ENCODE peak calls at places on chromosomes 5 and 9, in four cellular contexts. One of them, this sample, is unnamed.

GRCh38 chr9:880725-881124 is 39.2 kb downstream of the DMRT1 start:
- DNase-seq in ecto neural progenitor cell: no peak
- DNase-seq in lower leg skin: no peak
- DNase-seq in heart right ventricle: no peak
- DNase-seq in this sample: no peak

GRCh38 chr5:134550271-134551214 is 25.1 kb downstream of the JADE2 start:
- DNase-seq in heart right ventricle: no peak
- DNase-seq in ecto neural progenitor cell: no peak
- DNase-seq in lower leg skin: no peak
- DNase-seq in this sample: no peak

GRCh38 chr5:59348189-59348588 is 545.3 kb downstream of the PDE4D start:
- DNase-seq in lower leg skin: no peak
- DNase-seq in heart right ventricle: no peak
- DNase-seq in ecto neural progenitor cell: no peak
- DNase-seq in this sample: no peak

GRCh38 chr5:33074548-33074947 is 363.4 kb downstream of the NPR3 start:
- DNase-seq in heart right ventricle: no peak
- DNase-seq in lower leg skin: no peak
- DNase-seq in ecto neural progenitor cell: no peak
- DNase-seq in this sample: no peak

GRCh38 chr5:159106569-159107282 is 7.0 kb upstream of the EBF1 start:
- DNase-seq in heart right ventricle: peak
- DNase-seq in lower leg skin: peak
- DNase-seq in ecto neural progenitor cell: peak
- DNase-seq in this sample: peak

GRCh38 chr5:64838803-64839202 is 70.1 kb downstream of the CWC27 start:
- DNase-seq in ecto neural progenitor cell: no peak
- DNase-seq in heart right ventricle: no peak
- DNase-seq in lower leg skin: no peak
- DNase-seq in this sample: no peak

GRCh38 chr5:148970228-148970627 is 92.6 kb downstream of the SH3TC2 start:
- DNase-seq in ecto neural progenitor cell: no peak
- DNase-seq in lower leg skin: peak
- DNase-seq in heart right ventricle: no peak
- DNase-seq in this sample: peak

GRCh38 chr5:124746252-124746915 is at the start of gene ZNF608:
- DNase-seq in heart right ventricle: no peak
- DNase-seq in lower leg skin: no peak
- DNase-seq in ecto neural progenitor cell: peak
- DNase-seq in this sample: peak

GRCh38 chr5:137146402-137146889 is 352.7 kb downstream of the SPOCK1 start:
- DNase-seq in ecto neural progenitor cell: no peak
- DNase-seq in lower leg skin: peak
- DNase-seq in heart right ventricle: no peak
- DNase-seq in this sample: peak

GRCh38 chr9:16787724-16788123 is 82.7 kb downstream of the BNC2 start:
- DNase-seq in ecto neural progenitor cell: no peak
- DNase-seq in lower leg skin: no peak
- DNase-seq in heart right ventricle: no peak
- DNase-seq in this sample: no peak

GRCh38 chr5:31824886-31825774 is 186.2 kb downstream of the PDZD2 start:
- DNase-seq in ecto neural progenitor cell: peak
- DNase-seq in lower leg skin: peak
- DNase-seq in heart right ventricle: no peak
- DNase-seq in this sample: peak

GRCh38 chr9:113872485-113873143 is 3.5 kb upstream of the ZNF618 start:
- DNase-seq in ecto neural progenitor cell: no peak
- DNase-seq in lower leg skin: no peak
- DNase-seq in heart right ventricle: no peak
- DNase-seq in this sample: no peak

GRCh38 chr5:135313405-135313804 is 85.6 kb downstream of the MACROH2A1 start:
- DNase-seq in ecto neural progenitor cell: peak
- DNase-seq in lower leg skin: no peak
- DNase-seq in heart right ventricle: no peak
- DNase-seq in this sample: no peak

GRCh38 chr5:66821626-66822429 is 225.6 kb downstream of the MAST4 start:
- DNase-seq in ecto neural progenitor cell: no peak
- DNase-seq in lower leg skin: no peak
- DNase-seq in heart right ventricle: no peak
- DNase-seq in this sample: no peak

GRCh38 chr5:66814146-66814991 is 218.2 kb downstream of the MAST4 start:
- DNase-seq in ecto neural progenitor cell: no peak
- DNase-seq in lower leg skin: no peak
- DNase-seq in heart right ventricle: no peak
- DNase-seq in this sample: no peak

GRCh38 chr9:9901624-9902023 is 711.2 kb downstream of the PTPRD start:
- DNase-seq in lower leg skin: no peak
- DNase-seq in heart right ventricle: no peak
- DNase-seq in ecto neural progenitor cell: no peak
- DNase-seq in this sample: no peak

GRCh38 chr9:134396825-134397224 is 70.6 kb downstream of the RXRA start:
- DNase-seq in lower leg skin: no peak
- DNase-seq in ecto neural progenitor cell: no peak
- DNase-seq in heart right ventricle: no peak
- DNase-seq in this sample: no peak

GRCh38 chr5:181024245-181025029 is 15.6 kb upstream of the BTNL9 start:
- DNase-seq in ecto neural progenitor cell: no peak
- DNase-seq in lower leg skin: no peak
- DNase-seq in heart right ventricle: no peak
- DNase-seq in this sample: no peak

This sample was measured in islet precursor cell.